ENCODE peak calls at places on chromosome 17, in four cellular contexts. U is left kidney; F is stimulated activated CD8-positive, alpha-beta memory T cell treated with anti-CD3 and anti-CD28 coated beads, Interleukin-7, amount 100 ng/mL, for 1 hour; R is NCI-H1092. K is an unnamed sample.

GRCh38 chr17:78316115-78316866 is 43.6 kb downstream of the SOCS3 start:
- DNase-seq in F (no peak), R (no peak), U (no peak), K (peak)

GRCh38 chr17:64781394-64781793 is 119.3 kb upstream of the SMURF2 start:
- DNase-seq in U (peak), R (no peak), F (no peak), K (peak)

GRCh38 chr17:67376892-67377726 is at the start of gene PITPNC1:
- DNase-seq in U (peak), R (peak), F (peak), K (peak)

GRCh38 chr17:21397341-21398050 is 21.3 kb downstream of the KCNJ12 start:
- DNase-seq in R (no peak), F (no peak), U (no peak), K (no peak)

GRCh38 chr17:21457051-21458026 is 81.2 kb downstream of the KCNJ12 start:
- DNase-seq in R (peak), F (peak), U (peak), K (peak)

GRCh38 chr17:12509836-12510235 is 155.9 kb upstream of the MYOCD start:
- DNase-seq in R (no peak), F (no peak), U (no peak), K (no peak)

GRCh38 chr17:76824103-76824502 is 44.1 kb upstream of the MGAT5B start:
- DNase-seq in R (no peak), U (peak), F (no peak), K (no peak)

GRCh38 chr17:60223456-60223855 is 73.7 kb downstream of the CA4 start:
- DNase-seq in U (no peak), R (no peak), F (no peak), K (no peak)

GRCh38 chr17:77924757-77925336 is 33.7 kb upstream of the TNRC6C start:
- DNase-seq in U (peak), R (no peak), F (no peak), K (peak)

GRCh38 chr17:40026816-40027613 is 11.8 kb downstream of the CSF3 start:
- DNase-seq in R (peak), U (peak), F (peak), K (peak)

GRCh38 chr17:64171041-64171440 is 41.1 kb upstream of the ERN1 start:
- DNase-seq in U (no peak), F (no peak), R (no peak), K (no peak)

GRCh38 chr17:3594056-3594810 is 15.0 kb downstream of the TRPV1 start:
- DNase-seq in U (no peak), R (no peak), F (no peak), K (peak)

GRCh38 chr17:16938496-16939270 is 33.2 kb downstream of the TNFRSF13B start:
- DNase-seq in R (no peak), U (peak), F (no peak), K (peak)

GRCh38 chr17:15231851-15232516 is 33.1 kb downstream of the PMP22 start:
- DNase-seq in R (no peak), U (no peak), F (no peak), K (no peak)

GRCh38 chr17:7436556-7437368 is 1.5 kb downstream of the TMEM102 start:
- DNase-seq in R (peak), U (peak), F (peak), K (peak)

GRCh38 chr17:58403312-58403711 is 14.0 kb downstream of the RNF43 start:
- DNase-seq in U (no peak), R (no peak), F (no peak), K (peak)

GRCh38 chr17:3794890-3795757 is 5.9 kb downstream of the ITGAE start:
- DNase-seq in R (no peak), U (peak), F (peak), K (peak)

GRCh38 chr17:44171931-44172455 is 1.5 kb downstream of the ASB16 start:
- DNase-seq in R (no peak), U (peak), F (no peak), K (peak)

GRCh38 chr17:33520404-33521032 is 227.4 kb upstream of the ASIC2 start:
- DNase-seq in R (peak), F (peak), U (peak), K (peak)

GRCh38 chr17:49843774-49844350 is 4.0 kb downstream of the TAC4 start:
- DNase-seq in U (no peak), F (no peak), R (no peak), K (no peak)

GRCh38 chr17:59094921-59095530 is 11.7 kb downstream of the TRIM37 start:
- DNase-seq in F (no peak), R (no peak), U (peak), K (no peak)

GRCh38 chr17:16286947-16287562 is 66.2 kb downstream of the CENPV start:
- DNase-seq in U (no peak), R (no peak), F (no peak), K (peak)

GRCh38 chr17:27216836-27217235 is 77.1 kb upstream of the WSB1 start:
- DNase-seq in U (no peak), R (no peak), F (no peak), K (no peak)

GRCh38 chr17:67608691-67609090 is 109.0 kb upstream of the NOL11 start:
- DNase-seq in F (no peak), R (no peak), U (no peak), K (peak)

GRCh38 chr17:73010414-73010813 is 82.1 kb downstream of the SLC39A11 start:
- DNase-seq in R (no peak), U (no peak), F (no peak), K (no peak)

GRCh38 chr17:31448467-31449077 is 57.1 kb downstream of the RAB11FIP4 start:
- DNase-seq in U (peak), F (no peak), R (no peak), K (peak)

GRCh38 chr17:44847581-44847980 is at the start of gene HIGD1B:
- DNase-seq in F (no peak), R (no peak), U (no peak), K (no peak)

GRCh38 chr17:3003401-3004149 is 59.8 kb downstream of the OR1D5 start:
- DNase-seq in U (no peak), R (no peak), F (no peak), K (peak)

GRCh38 chr17:1073241-1073962 is 76.5 kb downstream of the TIMM22 start:
- DNase-seq in R (peak), U (no peak), F (no peak), K (peak)

GRCh38 chr17:7916799-7917198 is 710 bp upstream of the RNF227 start:
- DNase-seq in U (peak), F (no peak), R (no peak), K (no peak)

GRCh38 chr17:27540300-27541105 is 84.3 kb downstream of the KSR1 start:
- DNase-seq in R (no peak), U (peak), F (no peak), K (no peak)